ENCODE peak calls at places on chromosomes 11 and 22, in four cellular contexts. W, O, M and U are unnamed samples.
A peak's percentile ranks its signal among the peaks of the same experiment; 100 is the strongest.

GRCh38 chr11:75105462-75105925 is 8.8 kb upstream of the OR2AT4 start:
- DNase-seq in W (no peak), O (no peak), M (no peak), U (no peak)

GRCh38 chr11:102836290-102836875 is 7.0 kb downstream of the MMP3 start:
- DNase-seq in W (no peak), O (no peak), M (peak; percentile 42), U (no peak)

GRCh38 chr22:26446808-26447515 is 17.9 kb downstream of the ASPHD2 start:
- DNase-seq in W (no peak), O (no peak), M (no peak), U (no peak)

GRCh38 chr11:12455938-12456337 is 78.6 kb downstream of the PARVA start:
- DNase-seq in W (no peak), O (no peak), M (peak; percentile 67), U (no peak)

GRCh38 chr11:112590778-112591177 is 330.1 kb upstream of the PLET1 start:
- DNase-seq in W (no peak), O (no peak), M (no peak), U (no peak)

GRCh38 chr22:36745301-36745995 is 30.5 kb downstream of the IFT27 start:
- DNase-seq in W (no peak), O (no peak), M (no peak), U (no peak)

GRCh38 chr22:22201925-22202343 is 42.7 kb upstream of the VPREB1 start:
- DNase-seq in W (no peak), O (no peak), M (no peak), U (no peak)

GRCh38 chr11:134663506-134664313 is 251.7 kb upstream of the B3GAT1 start:
- DNase-seq in W (no peak), O (no peak), M (no peak), U (no peak)

GRCh38 chr11:44912270-44912987 is 38.3 kb downstream of the TP53I11 start:
- DNase-seq in W (no peak), O (no peak), M (no peak), U (no peak)

GRCh38 chr11:93986716-93987115 is 34.4 kb upstream of the HEPHL1 start:
- DNase-seq in W (no peak), O (no peak), M (no peak), U (no peak)

GRCh38 chr11:69642549-69642912 is 1.6 kb downstream of the CCND1 start:
- DNase-seq in W (peak; percentile 73), O (no peak), M (no peak), U (peak; percentile 70)

GRCh38 chr22:41367039-41367679 is 14.6 kb upstream of the TEF start:
- DNase-seq in W (peak; percentile 96), O (peak; percentile 47), M (peak; percentile 93), U (peak; percentile 95)

GRCh38 chr22:49503896-49504521 is 323.7 kb downstream of the BRD1 start:
- DNase-seq in W (no peak), O (no peak), M (no peak), U (no peak)